ENCODE peak calls at places on chromosome 17, in seven cellular contexts. One of them, this sample, is unnamed. For H3K9me3, the result is how much of the 10 kb centered on the place peaks cover.

GRCh38 chr17:55518549-55518948 is 7.3 kb upstream of the SMIM36 start:
- DNase-seq in left ventricle myocardium inferior: no peak
- DNase-seq in A549: no peak
- DNase-seq in WERI-Rb-1: no peak
- DNase-seq in esophagus squamous epithelium: no peak
- DNase-seq in CD8-positive, alpha-beta memory T cell: no peak
- DNase-seq in Karpas-422: peak
- DNase-seq in this sample: no peak

GRCh38 chr17:73308017-73308823 is 3.6 kb downstream of the CDC42EP4 start:
- DNase-seq in left ventricle myocardium inferior: peak
- DNase-seq in A549: peak
- DNase-seq in WERI-Rb-1: no peak
- DNase-seq in esophagus squamous epithelium: no peak
- DNase-seq in CD8-positive, alpha-beta memory T cell: no peak
- DNase-seq in Karpas-422: no peak
- DNase-seq in this sample: peak

GRCh38 chr17:64777413-64778101 is 115.5 kb upstream of the SMURF2 start:
- DNase-seq in left ventricle myocardium inferior: peak
- DNase-seq in A549: no peak
- DNase-seq in WERI-Rb-1: no peak
- DNase-seq in esophagus squamous epithelium: no peak
- DNase-seq in CD8-positive, alpha-beta memory T cell: no peak
- DNase-seq in Karpas-422: peak
- DNase-seq in this sample: no peak

GRCh38 chr17:31250229-31250628 is 46.8 kb downstream of the OMG start:
- DNase-seq in left ventricle myocardium inferior: no peak
- DNase-seq in A549: no peak
- DNase-seq in WERI-Rb-1: no peak
- DNase-seq in esophagus squamous epithelium: no peak
- DNase-seq in CD8-positive, alpha-beta memory T cell: no peak
- DNase-seq in Karpas-422: no peak
- DNase-seq in this sample: no peak

GRCh38 chr17:11948791-11949190 is 48.5 kb downstream of the ZNF18 start:
- DNase-seq in left ventricle myocardium inferior: no peak
- DNase-seq in A549: peak
- DNase-seq in WERI-Rb-1: no peak
- DNase-seq in esophagus squamous epithelium: no peak
- DNase-seq in CD8-positive, alpha-beta memory T cell: no peak
- DNase-seq in Karpas-422: no peak
- DNase-seq in this sample: peak

GRCh38 chr17:45873728-45874127 is 20.6 kb upstream of the MAPT start:
- DNase-seq in left ventricle myocardium inferior: no peak
- DNase-seq in A549: no peak
- DNase-seq in WERI-Rb-1: no peak
- DNase-seq in esophagus squamous epithelium: no peak
- DNase-seq in CD8-positive, alpha-beta memory T cell: no peak
- DNase-seq in Karpas-422: no peak
- DNase-seq in this sample: no peak

GRCh38 chr17:68057531-68057952 is 22.0 kb downstream of the KPNA2 start:
- DNase-seq in left ventricle myocardium inferior: no peak
- DNase-seq in A549: peak
- DNase-seq in WERI-Rb-1: peak
- DNase-seq in esophagus squamous epithelium: no peak
- DNase-seq in CD8-positive, alpha-beta memory T cell: peak
- DNase-seq in Karpas-422: peak
- DNase-seq in this sample: peak

GRCh38 chr17:28937044-28937729 is 14.1 kb downstream of the PHF12 start:
- DNase-seq in left ventricle myocardium inferior: no peak
- DNase-seq in A549: no peak
- DNase-seq in WERI-Rb-1: no peak
- DNase-seq in esophagus squamous epithelium: no peak
- DNase-seq in CD8-positive, alpha-beta memory T cell: no peak
- DNase-seq in Karpas-422: no peak
- DNase-seq in this sample: no peak

GRCh38 chr17:10844667-10845387 is 6.9 kb upstream of the PIRT start:
- DNase-seq in left ventricle myocardium inferior: peak
- DNase-seq in A549: peak
- DNase-seq in WERI-Rb-1: peak
- DNase-seq in esophagus squamous epithelium: no peak
- DNase-seq in CD8-positive, alpha-beta memory T cell: peak
- DNase-seq in Karpas-422: peak
- DNase-seq in this sample: peak

GRCh38 chr17:41547921-41548843 is 20.1 kb upstream of the KRT19 start:
- DNase-seq in left ventricle myocardium inferior: no peak
- DNase-seq in A549: peak
- DNase-seq in WERI-Rb-1: no peak
- DNase-seq in esophagus squamous epithelium: no peak
- DNase-seq in CD8-positive, alpha-beta memory T cell: no peak
- DNase-seq in Karpas-422: no peak
- DNase-seq in this sample: peak

GRCh38 chr17:4167786-4168185 is 24.8 kb downstream of the CYB5D2 start:
- DNase-seq in left ventricle myocardium inferior: no peak
- DNase-seq in A549: no peak
- DNase-seq in WERI-Rb-1: no peak
- DNase-seq in esophagus squamous epithelium: no peak
- DNase-seq in CD8-positive, alpha-beta memory T cell: peak
- DNase-seq in Karpas-422: no peak
- DNase-seq in this sample: peak

GRCh38 chr17:28381141-28381825 is 9.8 kb downstream of the SARM1 start:
- DNase-seq in left ventricle myocardium inferior: no peak
- DNase-seq in A549: no peak
- DNase-seq in WERI-Rb-1: no peak
- DNase-seq in esophagus squamous epithelium: no peak
- DNase-seq in CD8-positive, alpha-beta memory T cell: no peak
- DNase-seq in Karpas-422: no peak
- DNase-seq in this sample: no peak

GRCh38 chr17:4877089-4877488 is 22.2 kb upstream of the C17orf107 start:
- DNase-seq in left ventricle myocardium inferior: no peak
- DNase-seq in A549: no peak
- DNase-seq in WERI-Rb-1: no peak
- DNase-seq in esophagus squamous epithelium: no peak
- DNase-seq in CD8-positive, alpha-beta memory T cell: no peak
- DNase-seq in Karpas-422: no peak
- DNase-seq in this sample: no peak

GRCh38 chr17:49861150-49861884 is 13.4 kb upstream of the TAC4 start:
- DNase-seq in left ventricle myocardium inferior: no peak
- DNase-seq in A549: peak
- DNase-seq in WERI-Rb-1: peak
- DNase-seq in esophagus squamous epithelium: no peak
- DNase-seq in CD8-positive, alpha-beta memory T cell: peak
- DNase-seq in Karpas-422: peak
- DNase-seq in this sample: peak

GRCh38 chr17:77390870-77391269 is 250.1 kb downstream of the SEC14L1 start:
- DNase-seq in left ventricle myocardium inferior: no peak
- DNase-seq in A549: no peak
- DNase-seq in WERI-Rb-1: no peak
- DNase-seq in esophagus squamous epithelium: no peak
- DNase-seq in CD8-positive, alpha-beta memory T cell: no peak
- DNase-seq in Karpas-422: no peak
- DNase-seq in this sample: no peak

GRCh38 chr17:55117063-55117611 is 147.6 kb upstream of the HLF start:
- DNase-seq in left ventricle myocardium inferior: no peak
- DNase-seq in A549: no peak
- DNase-seq in WERI-Rb-1: no peak
- DNase-seq in esophagus squamous epithelium: no peak
- DNase-seq in CD8-positive, alpha-beta memory T cell: no peak
- DNase-seq in Karpas-422: no peak
- DNase-seq in this sample: no peak

GRCh38 chr17:57499648-57500049 is 243.3 kb downstream of the MSI2 start:
- DNase-seq in left ventricle myocardium inferior: no peak
- DNase-seq in A549: peak
- DNase-seq in WERI-Rb-1: peak
- DNase-seq in esophagus squamous epithelium: no peak
- DNase-seq in CD8-positive, alpha-beta memory T cell: no peak
- DNase-seq in Karpas-422: no peak
- DNase-seq in this sample: no peak

GRCh38 chr17:1625507-1626080 is 3.0 kb downstream of the SLC43A2 start:
- DNase-seq in left ventricle myocardium inferior: no peak
- DNase-seq in A549: no peak
- DNase-seq in WERI-Rb-1: no peak
- DNase-seq in esophagus squamous epithelium: no peak
- DNase-seq in CD8-positive, alpha-beta memory T cell: no peak
- DNase-seq in Karpas-422: peak
- DNase-seq in this sample: no peak

GRCh38 chr17:45018514-45019176 is 32.8 kb downstream of the DCAKD start:
- DNase-seq in left ventricle myocardium inferior: peak
- DNase-seq in A549: no peak
- DNase-seq in WERI-Rb-1: peak
- DNase-seq in esophagus squamous epithelium: no peak
- DNase-seq in CD8-positive, alpha-beta memory T cell: no peak
- DNase-seq in Karpas-422: no peak
- DNase-seq in this sample: peak

GRCh38 chr17:1034652-1035210 is 37.8 kb downstream of the TIMM22 start:
- DNase-seq in left ventricle myocardium inferior: no peak
- DNase-seq in A549: no peak
- DNase-seq in WERI-Rb-1: peak
- DNase-seq in esophagus squamous epithelium: no peak
- DNase-seq in CD8-positive, alpha-beta memory T cell: no peak
- DNase-seq in Karpas-422: no peak
- DNase-seq in this sample: no peak

DNA sequence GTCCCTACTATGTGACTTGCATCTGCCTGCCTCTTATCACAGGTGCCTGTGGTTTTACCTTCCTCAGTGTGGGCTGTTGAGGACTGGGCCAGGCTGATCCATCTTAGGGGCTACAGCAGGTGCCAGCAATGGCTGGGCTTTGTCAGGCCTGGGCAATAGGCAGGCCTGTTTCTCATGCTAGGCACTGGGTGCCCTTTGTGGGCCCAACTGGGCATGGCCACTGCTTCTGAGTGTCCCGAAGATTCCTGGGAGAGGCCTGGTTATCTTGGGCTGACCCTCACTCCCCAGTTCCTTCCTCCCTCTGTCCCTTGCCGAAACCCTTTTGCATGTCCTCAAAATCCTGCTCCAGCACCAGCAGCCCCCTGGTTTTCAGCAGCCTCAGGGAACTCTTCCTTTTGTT is 1024.9 kb downstream of the KCNJ18 start:
- DNase-seq in left ventricle myocardium inferior: no peak
- DNase-seq in A549: no peak
- DNase-seq in WERI-Rb-1: no peak
- DNase-seq in esophagus squamous epithelium: no peak
- DNase-seq in CD8-positive, alpha-beta memory T cell: no peak
- DNase-seq in Karpas-422: no peak
- DNase-seq in this sample: no peak
- H3K9me3 ChIP-seq in left ventricle myocardium inferior: under half
- H3K9me3 ChIP-seq in A549: under half
- H3K9me3 ChIP-seq in WERI-Rb-1: under half
- H3K9me3 ChIP-seq in esophagus squamous epithelium: under half
- H3K9me3 ChIP-seq in CD8-positive, alpha-beta memory T cell: under half
- H3K9me3 ChIP-seq in Karpas-422: under half
- H3K9me3 ChIP-seq in this sample: under half

GRCh38 chr17:7010523-7010922 is 1.9 kb upstream of the RNASEK start:
- DNase-seq in left ventricle myocardium inferior: no peak
- DNase-seq in A549: no peak
- DNase-seq in WERI-Rb-1: no peak
- DNase-seq in esophagus squamous epithelium: no peak
- DNase-seq in CD8-positive, alpha-beta memory T cell: no peak
- DNase-seq in Karpas-422: no peak
- DNase-seq in this sample: no peak

GRCh38 chr17:7011415-7011814 is 1.0 kb upstream of the RNASEK start:
- DNase-seq in left ventricle myocardium inferior: no peak
- DNase-seq in A549: no peak
- DNase-seq in WERI-Rb-1: no peak
- DNase-seq in esophagus squamous epithelium: no peak
- DNase-seq in CD8-positive, alpha-beta memory T cell: no peak
- DNase-seq in Karpas-422: no peak
- DNase-seq in this sample: no peak

GRCh38 chr17:7014995-7015586 is 2.7 kb downstream of the RNASEK start:
- DNase-seq in left ventricle myocardium inferior: no peak
- DNase-seq in A549: no peak
- DNase-seq in WERI-Rb-1: no peak
- DNase-seq in esophagus squamous epithelium: no peak
- DNase-seq in CD8-positive, alpha-beta memory T cell: peak
- DNase-seq in Karpas-422: no peak
- DNase-seq in this sample: peak

GRCh38 chr17:7014261-7014994 is 2.0 kb downstream of the RNASEK start:
- DNase-seq in left ventricle myocardium inferior: peak
- DNase-seq in A549: peak
- DNase-seq in WERI-Rb-1: peak
- DNase-seq in esophagus squamous epithelium: peak
- DNase-seq in CD8-positive, alpha-beta memory T cell: peak
- DNase-seq in Karpas-422: peak
- DNase-seq in this sample: peak

DNA sequence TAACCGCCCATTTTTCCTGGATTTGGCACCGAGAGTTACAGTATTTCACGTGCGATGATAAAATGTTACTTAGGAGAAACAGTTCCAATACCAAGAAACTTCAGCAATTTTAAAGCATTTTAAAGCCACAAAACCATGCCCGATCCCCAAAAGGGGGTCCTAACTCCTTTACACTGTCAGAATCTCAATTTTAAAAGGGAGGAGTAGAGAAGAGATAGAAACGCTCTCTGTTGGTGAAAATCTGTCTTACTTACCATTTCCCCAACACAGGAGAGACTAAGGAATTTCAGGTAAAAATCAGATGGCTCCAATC is 526 bp upstream of the RNASEK start:
- DNase-seq in left ventricle myocardium inferior: no peak
- DNase-seq in A549: no peak
- DNase-seq in WERI-Rb-1: no peak
- DNase-seq in esophagus squamous epithelium: no peak
- DNase-seq in CD8-positive, alpha-beta memory T cell: no peak
- DNase-seq in Karpas-422: no peak
- DNase-seq in this sample: no peak
- H3K9me3 ChIP-seq in left ventricle myocardium inferior: under half
- H3K9me3 ChIP-seq in A549: under half
- H3K9me3 ChIP-seq in WERI-Rb-1: under half
- H3K9me3 ChIP-seq in esophagus squamous epithelium: under half
- H3K9me3 ChIP-seq in CD8-positive, alpha-beta memory T cell: under half
- H3K9me3 ChIP-seq in Karpas-422: under half
- H3K9me3 ChIP-seq in this sample: under half

GRCh38 chr17:71301063-71301462 is 819.8 kb upstream of the SOX9 start:
- DNase-seq in left ventricle myocardium inferior: no peak
- DNase-seq in A549: no peak
- DNase-seq in WERI-Rb-1: no peak
- DNase-seq in esophagus squamous epithelium: no peak
- DNase-seq in CD8-positive, alpha-beta memory T cell: no peak
- DNase-seq in Karpas-422: no peak
- DNase-seq in this sample: no peak
- H3K9me3 ChIP-seq in left ventricle myocardium inferior: under half
- H3K9me3 ChIP-seq in A549: under half
- H3K9me3 ChIP-seq in WERI-Rb-1: under half
- H3K9me3 ChIP-seq in esophagus squamous epithelium: under half
- H3K9me3 ChIP-seq in CD8-positive, alpha-beta memory T cell: under half
- H3K9me3 ChIP-seq in Karpas-422: under half
- H3K9me3 ChIP-seq in this sample: under half

GRCh38 chr17:16551878-16552636 is 16.9 kb downstream of the ZNF287 start:
- DNase-seq in left ventricle myocardium inferior: no peak
- DNase-seq in A549: peak
- DNase-seq in WERI-Rb-1: no peak
- DNase-seq in esophagus squamous epithelium: no peak
- DNase-seq in CD8-positive, alpha-beta memory T cell: no peak
- DNase-seq in Karpas-422: no peak
- DNase-seq in this sample: no peak

DNA sequence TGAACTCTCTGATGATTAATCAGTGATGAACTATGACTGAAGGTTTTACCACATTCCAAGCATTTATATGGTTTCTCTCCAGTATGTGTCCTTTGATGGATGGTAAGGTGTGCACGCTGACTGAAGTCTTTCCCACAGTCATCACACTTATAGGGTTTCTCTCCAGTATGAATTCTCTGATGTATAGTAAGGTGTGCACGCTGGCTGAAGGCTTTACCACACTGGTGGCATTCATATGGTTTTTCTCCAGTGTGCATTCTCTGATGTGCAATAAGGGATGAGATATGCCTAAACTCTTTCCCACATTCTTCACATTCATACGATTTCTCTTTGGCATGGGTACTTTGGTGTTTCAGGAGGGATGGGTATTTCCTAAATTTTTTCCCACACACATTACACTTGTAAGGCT is 16.4 kb downstream of the ZNF287 start:
- DNase-seq in left ventricle myocardium inferior: no peak
- DNase-seq in A549: peak
- DNase-seq in WERI-Rb-1: no peak
- DNase-seq in esophagus squamous epithelium: no peak
- DNase-seq in CD8-positive, alpha-beta memory T cell: no peak
- DNase-seq in Karpas-422: no peak
- DNase-seq in this sample: no peak
- H3K9me3 ChIP-seq in left ventricle myocardium inferior: half or more
- H3K9me3 ChIP-seq in A549: half or more
- H3K9me3 ChIP-seq in WERI-Rb-1: under half
- H3K9me3 ChIP-seq in esophagus squamous epithelium: half or more
- H3K9me3 ChIP-seq in CD8-positive, alpha-beta memory T cell: under half
- H3K9me3 ChIP-seq in Karpas-422: half or more
- H3K9me3 ChIP-seq in this sample: under half